ENCODE peak calls at places on chromosomes 12 and 14, in six cellular contexts. G, T, H, F, L and J are unnamed samples.

GRCh38 chr12:11834925-11835324 is 185.5 kb downstream of the ETV6 start:
- DNase-seq in G (no peak), T (no peak), H (no peak), F (no peak), L (no peak), J (no peak)

GRCh38 chr12:82279597-82279996 is 78.6 kb downstream of the CCDC59 start:
- DNase-seq in G (no peak), T (no peak), H (no peak), F (no peak), L (no peak), J (no peak)

GRCh38 chr14:106024983-106025604 is 498.7 kb downstream of the TMEM121 start:
- DNase-seq in G (no peak), T (no peak), H (no peak), F (no peak), L (no peak), J (no peak)

GRCh38 chr12:27937768-27938167 is 34.8 kb downstream of the PTHLH start:
- DNase-seq in G (no peak), T (no peak), H (no peak), F (no peak), L (no peak), J (no peak)

GRCh38 chr12:107359382-107359781 is 266.0 kb upstream of the CRY1 start:
- DNase-seq in G (peak), T (no peak), H (no peak), F (no peak), L (no peak), J (no peak)

GRCh38 chr12:3602488-3602887 is 111.5 kb downstream of the PRMT8 start:
- DNase-seq in G (no peak), T (no peak), H (no peak), F (no peak), L (no peak), J (no peak)

GRCh38 chr14:59090572-59090971 is 97.9 kb upstream of the DAAM1 start:
- DNase-seq in G (no peak), T (no peak), H (no peak), F (no peak), L (no peak), J (no peak)

GRCh38 chr14:94173471-94173884 is 644 bp upstream of the PPP4R4 start:
- DNase-seq in G (no peak), T (no peak), H (no peak), F (no peak), L (no peak), J (no peak)

GRCh38 chr12:43151406-43152080 is 400.5 kb downstream of the ADAMTS20 start:
- DNase-seq in G (no peak), T (no peak), H (no peak), F (no peak), L (no peak), J (no peak)

GRCh38 chr12:24111101-24111500 is 161.6 kb upstream of the SOX5 start:
- DNase-seq in G (peak), T (no peak), H (no peak), F (no peak), L (no peak), J (no peak)

GRCh38 chr14:88002421-88002820 is 2.5 kb upstream of the GPR65 start:
- DNase-seq in G (no peak), T (no peak), H (no peak), F (peak), L (no peak), J (no peak)

GRCh38 chr14:68349900-68350323 is 443.0 kb downstream of the ZFP36L1 start:
- DNase-seq in G (no peak), T (peak), H (no peak), F (no peak), L (no peak), J (no peak)

GRCh38 chr12:111993290-111994150 is 19.4 kb downstream of the TMEM116 start:
- DNase-seq in G (no peak), T (no peak), H (no peak), F (peak), L (no peak), J (peak)

GRCh38 chr14:29637406-29637805 is 290.2 kb downstream of the PRKD1 start:
- DNase-seq in G (no peak), T (no peak), H (peak), F (no peak), L (no peak), J (no peak)

GRCh38 chr12:128079476-128079875 is 187.5 kb upstream of the TMEM132C start:
- DNase-seq in G (no peak), T (no peak), H (no peak), F (no peak), L (no peak), J (no peak)

GRCh38 chr12:65121049-65121955 is at the start of gene WIF1:
- DNase-seq in G (peak), T (peak), H (no peak), F (peak), L (peak), J (no peak)

GRCh38 chr14:89409961-89410360 is 7.1 kb downstream of the FOXN3 start:
- DNase-seq in G (no peak), T (no peak), H (no peak), F (peak), L (no peak), J (no peak)

GRCh38 chr12:91053951-91054715 is 3.7 kb downstream of the KERA start:
- DNase-seq in G (no peak), T (no peak), H (no peak), F (no peak), L (no peak), J (no peak)

GRCh38 chr12:87383705-87384104 is 645.5 kb downstream of the C12orf50 start:
- DNase-seq in G (peak), T (no peak), H (no peak), F (no peak), L (no peak), J (no peak)